ENCODE peak calls at places on chromosomes 2 and 18, in seven cellular contexts. One of them, this sample, is unnamed. For H3K4me1, the result is how much of the 10 kb centered on the place peaks cover.

GRCh38 chr2:241672243-241673188 is 14.1 kb downstream of the DTYMK start:
- DNase-seq in IMR-90: no peak
- DNase-seq in colonic mucosa: no peak
- DNase-seq in sigmoid colon: no peak
- DNase-seq in HCT116: no peak
- DNase-seq in fibroblast of lung: no peak
- DNase-seq in Peyer's patch: no peak
- DNase-seq in this sample: no peak

GRCh38 chr2:191360918-191361317 is 115.7 kb downstream of the MYO1B start:
- DNase-seq in IMR-90: no peak
- DNase-seq in sigmoid colon: no peak
- DNase-seq in colonic mucosa: no peak
- DNase-seq in fibroblast of lung: no peak
- DNase-seq in HCT116: no peak
- DNase-seq in Peyer's patch: no peak
- DNase-seq in this sample: no peak

GRCh38 chr2:86308984-86309695 is 28.3 kb downstream of the REEP1 start:
- DNase-seq in Peyer's patch: no peak
- DNase-seq in colonic mucosa: no peak
- DNase-seq in IMR-90: no peak
- DNase-seq in sigmoid colon: peak
- DNase-seq in fibroblast of lung: no peak
- DNase-seq in HCT116: no peak
- DNase-seq in this sample: no peak

GRCh38 chr2:134284119-134284670 is 30.3 kb downstream of the MGAT5 start:
- DNase-seq in sigmoid colon: no peak
- DNase-seq in fibroblast of lung: peak
- DNase-seq in IMR-90: peak
- DNase-seq in colonic mucosa: no peak
- DNase-seq in Peyer's patch: no peak
- DNase-seq in HCT116: no peak
- DNase-seq in this sample: no peak

GRCh38 chr2:207334631-207335371 is 169.1 kb upstream of the KLF7 start:
- DNase-seq in colonic mucosa: no peak
- DNase-seq in HCT116: peak
- DNase-seq in sigmoid colon: peak
- DNase-seq in Peyer's patch: no peak
- DNase-seq in IMR-90: peak
- DNase-seq in fibroblast of lung: peak
- DNase-seq in this sample: no peak

GRCh38 chr2:157737636-157738035 is 109.0 kb upstream of the ACVR1C start:
- DNase-seq in sigmoid colon: no peak
- DNase-seq in HCT116: no peak
- DNase-seq in fibroblast of lung: no peak
- DNase-seq in Peyer's patch: no peak
- DNase-seq in IMR-90: no peak
- DNase-seq in colonic mucosa: no peak
- DNase-seq in this sample: peak

GRCh38 chr18:23812566-23813440 is 123.5 kb downstream of the LAMA3 start:
- DNase-seq in sigmoid colon: no peak
- DNase-seq in IMR-90: peak
- DNase-seq in colonic mucosa: no peak
- DNase-seq in HCT116: peak
- DNase-seq in fibroblast of lung: peak
- DNase-seq in Peyer's patch: no peak
- DNase-seq in this sample: peak

GRCh38 chr18:55354795-55355194 is 233.2 kb downstream of the TCF4 start:
- DNase-seq in IMR-90: peak
- DNase-seq in sigmoid colon: no peak
- DNase-seq in colonic mucosa: no peak
- DNase-seq in Peyer's patch: no peak
- DNase-seq in fibroblast of lung: peak
- DNase-seq in HCT116: no peak
- DNase-seq in this sample: no peak

GRCh38 chr2:239779592-239779983 is 245.6 kb downstream of the NDUFA10 start:
- DNase-seq in fibroblast of lung: no peak
- DNase-seq in sigmoid colon: peak
- DNase-seq in colonic mucosa: no peak
- DNase-seq in Peyer's patch: no peak
- DNase-seq in IMR-90: no peak
- DNase-seq in HCT116: no peak
- DNase-seq in this sample: no peak

GRCh38 chr2:29218071-29218470 is 102.9 kb downstream of the CLIP4 start:
- DNase-seq in colonic mucosa: no peak
- DNase-seq in IMR-90: no peak
- DNase-seq in Peyer's patch: no peak
- DNase-seq in fibroblast of lung: no peak
- DNase-seq in sigmoid colon: peak
- DNase-seq in HCT116: no peak
- DNase-seq in this sample: no peak

GRCh38 chr2:160921401-160921964 is 238.7 kb upstream of the TANK start:
- DNase-seq in HCT116: no peak
- DNase-seq in colonic mucosa: no peak
- DNase-seq in fibroblast of lung: no peak
- DNase-seq in sigmoid colon: no peak
- DNase-seq in Peyer's patch: no peak
- DNase-seq in IMR-90: no peak
- DNase-seq in this sample: no peak

GRCh38 chr18:33697498-33697897 is 119.5 kb downstream of the ASXL3 start:
- DNase-seq in sigmoid colon: no peak
- DNase-seq in fibroblast of lung: no peak
- DNase-seq in IMR-90: no peak
- DNase-seq in Peyer's patch: no peak
- DNase-seq in HCT116: no peak
- DNase-seq in colonic mucosa: no peak
- DNase-seq in this sample: peak

GRCh38 chr2:8983571-8983970 is 19.9 kb downstream of the MBOAT2 start:
- DNase-seq in IMR-90: no peak
- DNase-seq in sigmoid colon: no peak
- DNase-seq in fibroblast of lung: peak
- DNase-seq in HCT116: no peak
- DNase-seq in Peyer's patch: no peak
- DNase-seq in colonic mucosa: no peak
- DNase-seq in this sample: no peak

GRCh38 chr2:226118471-226119429 is 680.9 kb downstream of the IRS1 start:
- DNase-seq in Peyer's patch: no peak
- DNase-seq in HCT116: peak
- DNase-seq in colonic mucosa: no peak
- DNase-seq in fibroblast of lung: peak
- DNase-seq in sigmoid colon: peak
- DNase-seq in IMR-90: peak
- DNase-seq in this sample: no peak

GRCh38 chr2:64090264-64090663 is 54.0 kb downstream of the PELI1 start:
- DNase-seq in IMR-90: no peak
- DNase-seq in Peyer's patch: no peak
- DNase-seq in colonic mucosa: no peak
- DNase-seq in HCT116: no peak
- DNase-seq in sigmoid colon: no peak
- DNase-seq in fibroblast of lung: no peak
- DNase-seq in this sample: no peak

GRCh38 chr2:145197944-145198343 is 678.0 kb upstream of the ZEB2 start:
- DNase-seq in colonic mucosa: no peak
- DNase-seq in fibroblast of lung: no peak
- DNase-seq in HCT116: no peak
- DNase-seq in sigmoid colon: no peak
- DNase-seq in Peyer's patch: no peak
- DNase-seq in IMR-90: no peak
- DNase-seq in this sample: no peak

GRCh38 chr18:55326134-55326533 is 261.9 kb downstream of the TCF4 start:
- DNase-seq in fibroblast of lung: no peak
- DNase-seq in HCT116: no peak
- DNase-seq in IMR-90: no peak
- DNase-seq in colonic mucosa: no peak
- DNase-seq in Peyer's patch: no peak
- DNase-seq in sigmoid colon: no peak
- DNase-seq in this sample: no peak

GRCh38 chr2:177262137-177262536 is 2.4 kb downstream of the NFE2L2 start:
- DNase-seq in colonic mucosa: peak
- DNase-seq in sigmoid colon: no peak
- DNase-seq in fibroblast of lung: no peak
- DNase-seq in Peyer's patch: no peak
- DNase-seq in IMR-90: no peak
- DNase-seq in HCT116: no peak
- DNase-seq in this sample: no peak

GRCh38 chr2:177263451-177264208 is 897 bp downstream of the NFE2L2 start:
- DNase-seq in HCT116: peak
- DNase-seq in colonic mucosa: peak
- DNase-seq in IMR-90: peak
- DNase-seq in sigmoid colon: peak
- DNase-seq in fibroblast of lung: peak
- DNase-seq in Peyer's patch: peak
- DNase-seq in this sample: peak

GRCh38 chr2:177262958-177263450 is 1.5 kb downstream of the NFE2L2 start:
- DNase-seq in HCT116: no peak
- DNase-seq in Peyer's patch: no peak
- DNase-seq in colonic mucosa: no peak
- DNase-seq in IMR-90: no peak
- DNase-seq in sigmoid colon: no peak
- DNase-seq in fibroblast of lung: no peak
- DNase-seq in this sample: no peak

GRCh38 chr2:177260398-177260797 is 4.1 kb downstream of the NFE2L2 start:
- DNase-seq in sigmoid colon: no peak
- DNase-seq in Peyer's patch: no peak
- DNase-seq in IMR-90: no peak
- DNase-seq in HCT116: no peak
- DNase-seq in fibroblast of lung: no peak
- DNase-seq in colonic mucosa: no peak
- DNase-seq in this sample: no peak

GRCh38 chr2:177261115-177261779 is 3.3 kb downstream of the NFE2L2 start:
- DNase-seq in colonic mucosa: peak
- DNase-seq in Peyer's patch: no peak
- DNase-seq in sigmoid colon: no peak
- DNase-seq in fibroblast of lung: peak
- DNase-seq in IMR-90: no peak
- DNase-seq in HCT116: no peak
- DNase-seq in this sample: no peak
- H3K4me1 ChIP-seq in colonic mucosa: under half
- H3K4me1 ChIP-seq in Peyer's patch: under half
- H3K4me1 ChIP-seq in sigmoid colon: half or more
- H3K4me1 ChIP-seq in fibroblast of lung: under half
- H3K4me1 ChIP-seq in IMR-90: under half
- H3K4me1 ChIP-seq in HCT116: half or more
- H3K4me1 ChIP-seq in this sample: under half

GRCh38 chr2:46183426-46183825 is 113.8 kb upstream of the EPAS1 start:
- DNase-seq in sigmoid colon: no peak
- DNase-seq in fibroblast of lung: no peak
- DNase-seq in colonic mucosa: no peak
- DNase-seq in Peyer's patch: no peak
- DNase-seq in IMR-90: no peak
- DNase-seq in HCT116: no peak
- DNase-seq in this sample: no peak

GRCh38 chr2:46193356-46193755 is 103.9 kb upstream of the EPAS1 start:
- DNase-seq in Peyer's patch: no peak
- DNase-seq in sigmoid colon: no peak
- DNase-seq in fibroblast of lung: no peak
- DNase-seq in colonic mucosa: peak
- DNase-seq in HCT116: no peak
- DNase-seq in IMR-90: no peak
- DNase-seq in this sample: no peak

GRCh38 chr2:46187112-46187618 is 110.0 kb upstream of the EPAS1 start:
- DNase-seq in HCT116: no peak
- DNase-seq in sigmoid colon: peak
- DNase-seq in IMR-90: peak
- DNase-seq in Peyer's patch: peak
- DNase-seq in colonic mucosa: peak
- DNase-seq in fibroblast of lung: peak
- DNase-seq in this sample: peak

GRCh38 chr2:46184794-46185583 is 112.2 kb upstream of the EPAS1 start:
- DNase-seq in IMR-90: no peak
- DNase-seq in HCT116: no peak
- DNase-seq in fibroblast of lung: no peak
- DNase-seq in Peyer's patch: no peak
- DNase-seq in colonic mucosa: no peak
- DNase-seq in sigmoid colon: no peak
- DNase-seq in this sample: no peak

DNA sequence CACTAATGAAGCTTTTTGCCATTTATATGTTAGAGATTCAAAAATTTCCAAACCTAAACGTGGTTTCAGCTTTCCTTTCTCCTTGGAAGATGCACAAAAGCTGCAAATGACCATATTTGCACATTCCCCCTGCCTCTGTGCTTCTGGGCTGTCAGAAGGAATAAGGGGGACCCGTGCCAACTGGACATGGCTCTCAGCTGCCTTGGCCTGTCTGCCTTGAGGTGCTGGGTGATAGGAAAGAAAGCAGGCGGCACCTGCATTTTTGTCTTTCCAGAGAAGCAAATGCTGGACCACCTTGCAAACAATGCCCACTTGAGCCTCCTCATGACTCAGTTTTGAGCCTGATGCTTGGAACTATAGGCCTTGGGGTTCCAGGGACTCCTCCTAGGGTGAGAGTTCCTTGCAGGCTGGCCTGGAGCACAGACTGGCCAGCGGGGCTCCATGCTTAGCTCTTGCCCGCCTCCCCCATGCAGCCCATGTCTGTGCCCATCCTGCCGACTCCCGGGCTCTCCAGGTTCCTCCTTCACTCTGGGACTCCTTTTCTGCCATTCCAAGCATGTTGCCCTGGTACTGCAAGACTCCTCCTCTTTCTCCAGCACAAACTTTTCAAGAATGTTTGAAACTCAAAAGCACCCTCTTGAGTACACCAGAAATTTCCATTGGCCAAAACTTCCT is 109.0 kb upstream of the EPAS1 start:
- DNase-seq in colonic mucosa: peak
- DNase-seq in fibroblast of lung: no peak
- DNase-seq in sigmoid colon: no peak
- DNase-seq in HCT116: no peak
- DNase-seq in IMR-90: no peak
- DNase-seq in Peyer's patch: no peak
- DNase-seq in this sample: no peak
- H3K4me3 ChIP-seq in colonic mucosa: no peak
- H3K4me3 ChIP-seq in fibroblast of lung: no peak
- H3K4me3 ChIP-seq in sigmoid colon: no peak
- H3K4me3 ChIP-seq in HCT116: no peak
- H3K4me3 ChIP-seq in IMR-90: no peak
- H3K4me3 ChIP-seq in Peyer's patch: no peak
- H3K4me3 ChIP-seq in this sample: no peak

GRCh38 chr2:217735899-217736298 is 266.9 kb downstream of the TNS1 start:
- DNase-seq in fibroblast of lung: no peak
- DNase-seq in IMR-90: no peak
- DNase-seq in colonic mucosa: no peak
- DNase-seq in sigmoid colon: no peak
- DNase-seq in Peyer's patch: no peak
- DNase-seq in HCT116: no peak
- DNase-seq in this sample: no peak
- H3K4me1 ChIP-seq in fibroblast of lung: under half
- H3K4me1 ChIP-seq in IMR-90: under half
- H3K4me1 ChIP-seq in colonic mucosa: under half
- H3K4me1 ChIP-seq in sigmoid colon: half or more
- H3K4me1 ChIP-seq in Peyer's patch: under half
- H3K4me1 ChIP-seq in HCT116: under half
- H3K4me1 ChIP-seq in this sample: under half

DNA sequence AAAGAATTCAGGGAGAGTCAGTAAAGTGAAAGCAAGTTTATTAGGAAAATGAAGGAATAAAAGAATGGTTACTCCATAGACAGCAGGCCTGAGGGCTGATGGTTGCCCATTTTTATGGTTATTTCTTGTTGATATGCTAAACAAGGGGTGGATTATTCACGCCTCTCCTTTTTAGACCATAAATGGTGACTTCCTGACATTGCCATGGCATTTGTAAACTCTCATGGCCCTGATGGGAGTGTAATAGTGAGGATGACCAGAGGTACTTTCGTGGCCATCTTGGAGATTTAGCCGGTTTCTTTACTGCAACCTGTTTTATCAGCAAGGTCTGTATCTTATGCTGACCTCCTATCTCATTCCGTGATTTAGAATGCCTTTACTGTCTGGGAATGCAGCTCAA is 166.8 kb downstream of the PMAIP1 start:
- DNase-seq in HCT116: no peak
- DNase-seq in sigmoid colon: no peak
- DNase-seq in Peyer's patch: no peak
- DNase-seq in colonic mucosa: no peak
- DNase-seq in fibroblast of lung: no peak
- DNase-seq in IMR-90: no peak
- DNase-seq in this sample: no peak
- H3K4me3 ChIP-seq in HCT116: no peak
- H3K4me3 ChIP-seq in sigmoid colon: no peak
- H3K4me3 ChIP-seq in Peyer's patch: no peak
- H3K4me3 ChIP-seq in colonic mucosa: no peak
- H3K4me3 ChIP-seq in fibroblast of lung: no peak
- H3K4me3 ChIP-seq in IMR-90: no peak
- H3K4me3 ChIP-seq in this sample: no peak